ENCODE peak calls at places on chromosomes 12 and 14, in six cellular contexts. B is dorsolateral prefrontal cortex, O is tibial nerve, V is tibial artery, L is heart right ventricle, S is fibroblast of mammary gland. C is an unnamed sample.

GRCh38 chr12:109753054-109753401 is 39.4 kb downstream of the FAM222A start:
- DNase-seq in B (peak; percentile 15), O (no peak), V (peak; percentile 6), L (no peak), S (no peak), C (no peak)

GRCh38 chr14:74615735-74616134 is 3.7 kb upstream of the LTBP2 start:
- DNase-seq in B (no peak), O (no peak), V (no peak), L (no peak), S (no peak), C (no peak)

GRCh38 chr14:76778546-76779215 is 17.4 kb downstream of the VASH1 start:
- DNase-seq in B (peak; percentile 52), O (no peak), V (no peak), L (no peak), S (no peak), C (no peak)

GRCh38 chr12:6548556-6549378 is 7.1 kb downstream of the IFFO1 start:
- DNase-seq in B (no peak), O (no peak), V (no peak), L (peak; percentile 29), S (peak; percentile 91), C (no peak)

GRCh38 chr12:7068994-7069346 is 8.5 kb downstream of the C1S start:
- DNase-seq in B (no peak), O (no peak), V (no peak), L (no peak), S (no peak), C (no peak)

GRCh38 chr12:62581288-62582064 is 114.8 kb downstream of the MON2 start:
- DNase-seq in B (no peak), O (no peak), V (no peak), L (peak; percentile 31), S (peak; percentile 75), C (peak; percentile 60)

GRCh38 chr14:71856199-71856919 is 75.9 kb upstream of the RGS6 start:
- DNase-seq in B (no peak), O (no peak), V (no peak), L (no peak), S (no peak), C (peak; percentile 81)

GRCh38 chr14:70934502-70935134 is 27.4 kb downstream of the PCNX1 start:
- DNase-seq in B (no peak), O (no peak), V (no peak), L (no peak), S (peak; percentile 65), C (peak; percentile 55)

GRCh38 chr12:50103767-50104321 is at the start of gene GPD1:
- DNase-seq in B (peak; percentile 84), O (no peak), V (no peak), L (peak; percentile 73), S (peak; percentile 28), C (no peak)

GRCh38 chr12:1939745-1940607 is 21.5 kb upstream of the CACNA2D4 start:
- DNase-seq in B (peak; percentile 86), O (peak; percentile 95), V (peak; percentile 89), L (peak; percentile 92), S (peak; percentile 76), C (peak; percentile 88)

GRCh38 chr12:63980211-63980610 is 135.7 kb downstream of the SRGAP1 start:
- DNase-seq in B (no peak), O (no peak), V (no peak), L (no peak), S (no peak), C (no peak)

GRCh38 chr12:54526800-54527630 is 22.4 kb upstream of the PDE1B start:
- DNase-seq in B (peak; percentile 65), O (no peak), V (no peak), L (peak; percentile 32), S (peak; percentile 50), C (peak; percentile 28)

GRCh38 chr12:1915082-1915968 is 3.1 kb downstream of the CACNA2D4 start:
- DNase-seq in B (peak; percentile 29), O (peak; percentile 2), V (no peak), L (no peak), S (no peak), C (no peak)

GRCh38 chr14:65356327-65356836 is 56.1 kb upstream of the FUT8 start:
- DNase-seq in B (no peak), O (no peak), V (no peak), L (no peak), S (peak; percentile 96), C (peak; percentile 42)

GRCh38 chr14:73785834-73786631 is 65.6 kb upstream of the PTGR2 start:
- DNase-seq in B (peak; percentile 68), O (peak; percentile 83), V (peak; percentile 88), L (peak; percentile 73), S (peak; percentile 96), C (peak; percentile 85)

GRCh38 chr12:92411687-92412086 is 266.0 kb upstream of the BTG1 start:
- DNase-seq in B (no peak), O (no peak), V (no peak), L (no peak), S (no peak), C (no peak)

GRCh38 chr14:94295360-94296180 is 2.5 kb upstream of the SERPINA10 start:
- DNase-seq in B (no peak), O (no peak), V (no peak), L (no peak), S (no peak), C (no peak)

GRCh38 chr14:76514599-76514998 is 138.7 kb downstream of the ESRRB start:
- DNase-seq in B (no peak), O (no peak), V (no peak), L (no peak), S (peak; percentile 9), C (peak; percentile 55)

GRCh38 chr12:120183211-120183631 is 11.3 kb downstream of the GCN1 start:
- DNase-seq in B (no peak), O (no peak), V (no peak), L (no peak), S (peak; percentile 41), C (no peak)

GRCh38 chr12:120186654-120187053 is 7.9 kb downstream of the GCN1 start:
- DNase-seq in B (no peak), O (no peak), V (no peak), L (no peak), S (no peak), C (no peak)

GRCh38 chr12:120180975-120181374 is 13.5 kb downstream of the GCN1 start:
- DNase-seq in B (no peak), O (no peak), V (no peak), L (no peak), S (no peak), C (no peak)

DNA sequence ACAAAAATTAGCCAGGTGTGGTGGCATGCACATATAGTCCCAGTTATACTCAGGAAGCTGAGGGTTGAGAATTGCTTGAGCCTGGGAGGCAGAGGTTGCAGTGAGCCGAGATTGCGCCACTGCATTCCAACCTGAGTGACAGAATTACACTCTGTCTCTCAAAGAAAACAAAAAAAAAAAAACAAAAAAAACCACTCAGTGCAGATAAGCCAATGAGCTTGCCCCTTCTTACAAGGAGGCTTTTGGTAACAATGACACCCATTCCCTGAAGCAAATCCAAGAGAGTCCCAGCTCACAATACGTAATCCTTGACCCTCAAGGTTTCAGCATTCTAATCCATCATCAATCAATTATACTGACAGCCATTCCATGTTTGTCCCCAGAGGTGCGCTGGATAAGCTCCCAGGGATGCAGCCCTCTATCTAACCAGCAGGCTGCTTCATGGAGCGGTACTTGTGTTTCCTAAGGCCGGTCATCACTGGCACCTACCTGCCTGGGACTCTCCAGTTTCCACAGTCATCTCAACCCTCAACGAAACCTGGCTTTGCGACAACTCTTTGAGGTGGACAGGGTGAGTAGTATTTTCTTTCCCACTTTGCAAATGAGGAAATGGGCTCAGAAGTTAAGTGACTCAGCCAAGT is 12.4 kb downstream of the GCN1 start:
- DNase-seq in B (no peak), O (no peak), V (no peak), L (no peak), S (peak; percentile 90), C (no peak)
- TF ChIP-seq CTCF in B (no peak), O (no peak), V (no peak), L (no peak), S (peak; percentile 21), C (no peak)

GRCh38 chr12:13100882-13101769 is 2.3 kb downstream of the GSG1 start:
- DNase-seq in B (peak; percentile 90), O (peak; percentile 86), V (peak; percentile 94), L (peak; percentile 91), S (peak; percentile 96), C (peak; percentile 80)

GRCh38 chr12:13102481-13103195 is 829 bp downstream of the GSG1 start:
- DNase-seq in B (peak; percentile 72), O (no peak), V (no peak), L (no peak), S (peak; percentile 55), C (no peak)

GRCh38 chr12:13103391-13104033 is at the start of gene GSG1:
- DNase-seq in B (no peak), O (no peak), V (no peak), L (no peak), S (peak; percentile 77), C (peak; percentile 15)

GRCh38 chr12:13100610-13100881 is 2.9 kb downstream of the GSG1 start:
- DNase-seq in B (no peak), O (no peak), V (no peak), L (no peak), S (no peak), C (no peak)

DNA sequence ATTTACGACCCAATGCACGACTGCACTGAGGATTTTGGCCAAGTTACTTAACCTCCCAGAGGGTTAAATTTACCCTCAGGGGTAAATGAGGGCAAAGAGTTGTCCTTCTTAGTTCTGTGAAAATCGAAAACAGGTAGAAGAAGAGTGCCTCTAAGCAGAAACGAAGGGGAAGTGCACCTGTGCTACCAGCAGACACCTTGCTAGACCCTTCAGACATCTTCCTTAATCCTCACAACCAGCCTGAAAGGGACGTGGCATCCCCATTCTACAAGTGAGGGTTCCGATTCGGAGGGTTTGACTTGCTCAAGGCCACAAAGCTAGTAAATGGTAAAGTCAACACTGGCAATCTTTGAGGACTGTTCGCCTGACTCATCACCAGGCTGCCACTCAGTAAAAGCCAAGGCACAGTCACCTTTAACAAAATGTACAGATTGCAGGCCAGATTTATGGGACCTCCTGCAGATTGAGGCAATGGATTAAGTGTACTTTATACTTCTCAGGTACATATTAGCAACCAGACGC is 1.6 kb downstream of the GSG1 start:
- DNase-seq in B (no peak), O (no peak), V (no peak), L (no peak), S (peak; percentile 63), C (no peak)
- H3K4me3 ChIP-seq in B (peak overlapping the region; percentile 80), O (peak overlapping the region; percentile 48), V (peak overlapping the region; percentile 60), L (peak overlapping the region; percentile 51), S (peak overlapping the region; percentile 37), C (no peak overlapping the region)

GRCh38 chr14:50311337-50311973 is 574 bp downstream of the L2HGDH start:
- DNase-seq in B (no peak), O (peak; percentile 19), V (no peak), L (no peak), S (no peak), C (no peak)
- TF ChIP-seq CTCF in B (no peak), O (peak; percentile 26), V (peak; percentile 45), L (no peak), S (peak; percentile 25), C (peak; percentile 47)

DNA sequence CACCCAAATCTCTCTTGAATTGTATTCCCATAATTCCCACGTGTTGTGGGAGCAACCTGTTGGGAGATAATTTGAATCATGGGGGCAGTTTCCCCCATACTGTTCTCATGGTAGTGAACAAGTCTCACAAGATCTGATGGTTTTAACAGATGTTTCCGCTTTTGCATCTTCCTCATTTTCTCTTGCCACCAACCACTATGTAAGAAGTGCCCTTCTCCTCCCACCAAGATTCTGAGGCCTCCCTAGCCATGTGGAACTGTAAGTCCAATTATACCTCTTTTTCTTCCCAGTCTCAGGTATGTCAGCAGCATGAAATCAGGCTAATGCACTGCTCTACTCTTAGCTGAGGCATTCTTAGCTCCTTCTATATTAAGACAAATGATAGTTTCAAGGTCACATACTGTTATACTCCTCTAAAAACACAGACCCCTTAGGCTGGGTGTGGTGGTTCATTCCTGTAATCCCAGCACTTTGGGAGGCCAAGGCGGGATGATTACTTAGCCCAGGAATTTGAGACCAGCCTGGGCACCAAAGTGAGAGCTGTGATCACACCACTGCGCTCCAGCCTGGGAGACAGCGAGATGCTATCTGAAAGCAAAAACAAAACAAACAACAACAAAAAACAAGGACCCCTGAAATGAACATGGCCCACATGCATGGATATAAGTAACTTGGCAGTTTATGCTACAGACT is 3.6 kb downstream of the SCAF11 start:
- DNase-seq in B (no peak), O (no peak), V (no peak), L (no peak), S (no peak), C (peak; percentile 27)
- H3K4me3 ChIP-seq in B (no peak overlapping the region), O (no peak overlapping the region), V (no peak overlapping the region), L (no peak overlapping the region), S (no peak overlapping the region), C (no peak overlapping the region)

C was measured in GM12865.